ENCODE peak calls at places on chromosomes 3 and 15, in ten cellular contexts. M, U, B, J, K, T, A, N, Y and P are unnamed samples.

GRCh38 chr15:64334530-64334929 is 21.4 kb downstream of the CSNK1G1 start:
- DNase-seq in M (no peak), U (no peak), B (no peak), J (no peak), K (no peak), T (no peak), A (no peak), N (no peak), Y (peak), P (no peak)

GRCh38 chr15:99452728-99453643 is 112.8 kb upstream of the MEF2A start:
- DNase-seq in M (peak), U (no peak), B (no peak), J (peak), K (no peak), T (no peak), A (no peak), N (no peak), Y (no peak), P (no peak)

GRCh38 chr15:87082576-87082975 is 1002.9 kb downstream of the AGBL1 start:
- DNase-seq in M (no peak), U (no peak), B (no peak), J (no peak), K (no peak), T (peak), A (no peak), N (no peak), Y (no peak), P (no peak)

GRCh38 chr3:143793971-143794370 is 54.3 kb downstream of the SLC9A9 start:
- DNase-seq in M (no peak), U (no peak), B (no peak), J (no peak), K (no peak), T (no peak), A (no peak), N (no peak), Y (no peak), P (no peak)

GRCh38 chr3:35710554-35710953 is 71.2 kb downstream of the ARPP21 start:
- DNase-seq in M (no peak), U (no peak), B (no peak), J (no peak), K (no peak), T (no peak), A (no peak), N (no peak), Y (no peak), P (no peak)

GRCh38 chr3:38587548-38588131 is 61.8 kb downstream of the SCN5A start:
- DNase-seq in M (no peak), U (no peak), B (no peak), J (no peak), K (no peak), T (no peak), A (no peak), N (no peak), Y (no peak), P (no peak)

GRCh38 chr15:92091155-92091734 is 237.7 kb downstream of the SLCO3A1 start:
- DNase-seq in M (peak), U (no peak), B (peak), J (peak), K (no peak), T (peak), A (no peak), N (peak), Y (peak), P (no peak)

GRCh38 chr3:183161552-183162345 is 785 bp downstream of the LAMP3 start:
- DNase-seq in M (peak), U (no peak), B (no peak), J (no peak), K (no peak), T (no peak), A (no peak), N (no peak), Y (peak), P (no peak)

GRCh38 chr15:73983211-73983727 is 8.8 kb downstream of the STOML1 start:
- DNase-seq in M (peak), U (no peak), B (no peak), J (peak), K (no peak), T (no peak), A (no peak), N (peak), Y (no peak), P (peak)

GRCh38 chr15:78624651-78625590 is 4.1 kb upstream of the CHRNA3 start:
- DNase-seq in M (no peak), U (no peak), B (no peak), J (no peak), K (no peak), T (no peak), A (no peak), N (no peak), Y (no peak), P (no peak)

GRCh38 chr3:152779649-152780048 is 55.3 kb upstream of the P2RY1 start:
- DNase-seq in M (peak), U (no peak), B (no peak), J (no peak), K (no peak), T (no peak), A (no peak), N (no peak), Y (no peak), P (no peak)

GRCh38 chr15:66833803-66834202 is 131.8 kb downstream of the SMAD6 start:
- DNase-seq in M (no peak), U (no peak), B (no peak), J (no peak), K (no peak), T (no peak), A (no peak), N (no peak), Y (no peak), P (no peak)

GRCh38 chr15:81529444-81529950 is 155.5 kb upstream of the TMC3 start:
- DNase-seq in M (no peak), U (no peak), B (no peak), J (no peak), K (no peak), T (no peak), A (no peak), N (no peak), Y (no peak), P (no peak)

GRCh38 chr3:134377896-134378295 is 3.6 kb upstream of the AMOTL2 start:
- DNase-seq in M (no peak), U (no peak), B (no peak), J (no peak), K (no peak), T (no peak), A (no peak), N (no peak), Y (no peak), P (no peak)

GRCh38 chr15:33601461-33601860 is 290.7 kb downstream of the RYR3 start:
- DNase-seq in M (no peak), U (no peak), B (no peak), J (no peak), K (no peak), T (no peak), A (no peak), N (no peak), Y (no peak), P (no peak)

GRCh38 chr15:61987824-61988223 is 72.4 kb downstream of the VPS13C start:
- DNase-seq in M (no peak), U (no peak), B (no peak), J (no peak), K (no peak), T (no peak), A (no peak), N (no peak), Y (no peak), P (no peak)

GRCh38 chr15:67833504-67834248 is 6.2 kb downstream of the RNU6-1 start:
- DNase-seq in M (no peak), U (no peak), B (peak), J (no peak), K (no peak), T (peak), A (no peak), N (peak), Y (no peak), P (no peak)

GRCh38 chr3:50269460-50269859 is 513 bp downstream of the SEMA3B start:
- DNase-seq in M (no peak), U (no peak), B (no peak), J (no peak), K (no peak), T (no peak), A (no peak), N (no peak), Y (no peak), P (no peak)

GRCh38 chr3:16618721-16619120 is 13.5 kb upstream of the DAZL start:
- DNase-seq in M (peak), U (no peak), B (no peak), J (peak), K (no peak), T (no peak), A (peak), N (peak), Y (no peak), P (peak)

GRCh38 chr3:151166161-151166560 is 36.9 kb downstream of the GPR171 start:
- DNase-seq in M (peak), U (no peak), B (no peak), J (peak), K (no peak), T (no peak), A (no peak), N (peak), Y (no peak), P (no peak)

GRCh38 chr15:40787344-40787841 is 17.6 kb downstream of the C15orf62 start:
- DNase-seq in M (peak), U (peak), B (no peak), J (peak), K (no peak), T (no peak), A (peak), N (peak), Y (peak), P (peak)